ENCODE peak calls at places on chromosomes 16 and 17, in nine cellular contexts. V is mammary epithelial cell, G is breast epithelium, B is ovary, Y is dorsolateral prefrontal cortex, U is cardiac muscle cell, M is prostate gland, I is brain microvascular endothelial cell, P is MM.1S. K is an unnamed sample.

GRCh38 chr17:16962804-16963203 is 9.1 kb downstream of the TNFRSF13B start:
- DNase-seq in V (no peak), G (no peak), B (no peak), Y (no peak), U (no peak), M (no peak), I (no peak), P (no peak), K (no peak)

GRCh38 chr17:82153745-82154375 is 55.8 kb upstream of the FASN start:
- DNase-seq in V (peak; percentile 64), G (peak; percentile 75), B (peak; percentile 84), Y (peak; percentile 75), U (peak; percentile 83), M (peak; percentile 83), I (peak; percentile 51), P (peak; percentile 73), K (peak; percentile 77)

GRCh38 chr17:31425646-31426045 is 34.2 kb downstream of the RAB11FIP4 start:
- DNase-seq in V (no peak), G (no peak), B (no peak), Y (peak; percentile 59), U (peak; percentile 33), M (no peak), I (no peak), P (no peak), K (no peak)

GRCh38 chr16:19389246-19389645 is 28.4 kb upstream of the TMC5 start:
- DNase-seq in V (peak; percentile 44), G (peak; percentile 39), B (no peak), Y (peak; percentile 15), U (peak; percentile 53), M (peak; percentile 80), I (no peak), P (peak; percentile 68), K (peak; percentile 46)

GRCh38 chr16:71441348-71441781 is 489 bp downstream of the TLE7 start:
- DNase-seq in V (no peak), G (no peak), B (no peak), Y (no peak), U (no peak), M (no peak), I (no peak), P (no peak), K (no peak)

GRCh38 chr16:71927383-71927782 is 32.1 kb downstream of the IST1 start:
- DNase-seq in V (peak; percentile 81), G (peak; percentile 86), B (peak; percentile 46), Y (no peak), U (peak; percentile 38), M (peak; percentile 42), I (peak; percentile 77), P (no peak), K (no peak)

GRCh38 chr16:65012357-65012756 is 109.5 kb downstream of the CDH11 start:
- DNase-seq in V (no peak), G (no peak), B (no peak), Y (no peak), U (no peak), M (no peak), I (peak; percentile 31), P (no peak), K (no peak)

GRCh38 chr17:50582741-50583140 is 22.2 kb downstream of the CACNA1G start:
- DNase-seq in V (no peak), G (no peak), B (no peak), Y (no peak), U (peak; percentile 72), M (no peak), I (no peak), P (no peak), K (no peak)

GRCh38 chr17:49557204-49558024 is 18.3 kb upstream of the NXPH3 start:
- DNase-seq in V (peak; percentile 30), G (no peak), B (no peak), Y (no peak), U (peak; percentile 86), M (no peak), I (peak; percentile 38), P (peak; percentile 56), K (peak; percentile 61)

GRCh38 chr17:79950711-79951110 is 85.0 kb downstream of the TBC1D16 start:
- DNase-seq in V (no peak), G (no peak), B (peak; percentile 20), Y (peak; percentile 64), U (no peak), M (no peak), I (no peak), P (no peak), K (no peak)

GRCh38 chr16:77113835-77114234 is 77.2 kb upstream of the MON1B start:
- DNase-seq in V (no peak), G (no peak), B (no peak), Y (no peak), U (no peak), M (no peak), I (no peak), P (no peak), K (no peak)

GRCh38 chr16:57720142-57720575 is 15.4 kb upstream of the KATNB1 start:
- DNase-seq in V (peak; percentile 39), G (no peak), B (no peak), Y (peak; percentile 31), U (peak; percentile 70), M (peak; percentile 51), I (peak; percentile 60), P (peak; percentile 56), K (peak; percentile 62)

GRCh38 chr17:3974980-3975379 is 10.7 kb upstream of the ATP2A3 start:
- DNase-seq in V (no peak), G (no peak), B (no peak), Y (no peak), U (no peak), M (no peak), I (no peak), P (no peak), K (no peak)

GRCh38 chr17:77329741-77330531 is 189.2 kb downstream of the SEC14L1 start:
- DNase-seq in V (no peak), G (peak; percentile 18), B (peak; percentile 34), Y (no peak), U (no peak), M (no peak), I (no peak), P (no peak), K (no peak)

GRCh38 chr16:8251298-8251697 is 339.0 kb downstream of the TMEM114 start:
- DNase-seq in V (no peak), G (no peak), B (no peak), Y (no peak), U (no peak), M (no peak), I (no peak), P (no peak), K (no peak)

GRCh38 chr17:27770877-27771276 is 29.5 kb downstream of the NOS2 start:
- DNase-seq in V (no peak), G (no peak), B (no peak), Y (no peak), U (no peak), M (no peak), I (no peak), P (no peak), K (no peak)

GRCh38 chr17:27765353-27765752 is 35.0 kb downstream of the NOS2 start:
- DNase-seq in V (no peak), G (no peak), B (no peak), Y (no peak), U (no peak), M (no peak), I (no peak), P (no peak), K (no peak)

GRCh38 chr17:27766438-27766837 is 33.9 kb downstream of the NOS2 start:
- DNase-seq in V (no peak), G (no peak), B (no peak), Y (no peak), U (no peak), M (no peak), I (no peak), P (no peak), K (no peak)

GRCh38 chr17:27771576-27771975 is 28.8 kb downstream of the NOS2 start:
- DNase-seq in V (no peak), G (no peak), B (no peak), Y (no peak), U (no peak), M (no peak), I (no peak), P (no peak), K (no peak)

DNA sequence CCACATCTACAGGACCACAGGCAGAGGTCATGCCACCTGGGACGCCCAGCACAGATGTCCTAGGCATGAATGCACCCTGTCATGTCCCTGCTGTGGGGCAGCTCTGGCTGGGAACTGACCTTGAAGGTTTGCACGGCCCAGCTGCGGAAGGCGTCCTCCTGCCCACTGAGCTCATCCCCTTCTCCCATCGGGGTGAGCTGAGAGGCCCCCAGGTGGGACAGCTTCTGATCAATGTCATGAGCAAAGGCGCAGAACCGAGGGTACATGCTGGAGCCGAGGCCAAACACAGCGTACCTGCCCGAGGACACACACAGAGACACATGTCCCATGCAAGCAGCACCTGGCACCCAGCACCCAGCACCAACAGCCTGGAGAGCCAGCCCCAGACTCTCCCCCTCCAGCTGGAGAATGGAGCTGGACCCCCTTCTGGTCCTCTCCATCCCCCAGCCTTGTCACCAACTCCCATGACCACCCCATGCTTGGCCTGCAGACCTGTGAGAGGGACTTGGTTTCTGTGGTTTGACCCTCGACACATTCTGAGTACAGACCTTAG is 31.4 kb downstream of the NOS2 start:
- DNase-seq in V (no peak), G (no peak), B (no peak), Y (no peak), U (no peak), M (no peak), I (no peak), P (no peak), K (no peak)
- TF ChIP-seq CTCF in V (no peak), G (no peak), B (no peak), Y (no peak), U (no peak), M (no peak), I (no peak), P (no peak), K (no peak)

GRCh38 chr17:73826872-73827228 is 182.6 kb upstream of the SDK2 start:
- DNase-seq in V (no peak), G (no peak), B (no peak), Y (no peak), U (no peak), M (no peak), I (no peak), P (no peak), K (no peak)
- H3K27ac ChIP-seq in V (no peak overlapping the region), G (no peak overlapping the region), B (no peak overlapping the region), Y (no peak overlapping the region), U (no peak overlapping the region), M (no peak overlapping the region), I (no peak overlapping the region), P (no peak overlapping the region), K (no peak overlapping the region)

GRCh38 chr17:37506678-37507077 is 17.0 kb downstream of the DUSP14 start:
- DNase-seq in V (peak; percentile 26), G (no peak), B (no peak), Y (peak; percentile 45), U (peak; percentile 32), M (no peak), I (peak; percentile 29), P (peak; percentile 20), K (peak; percentile 46)
- TF ChIP-seq CTCF in V (peak; percentile 60), G (no peak), B (no peak), Y (peak; percentile 32), U (peak; percentile 59), M (peak; percentile 13), I (peak; percentile 80), P (peak; percentile 42), K (peak; percentile 61)

DNA sequence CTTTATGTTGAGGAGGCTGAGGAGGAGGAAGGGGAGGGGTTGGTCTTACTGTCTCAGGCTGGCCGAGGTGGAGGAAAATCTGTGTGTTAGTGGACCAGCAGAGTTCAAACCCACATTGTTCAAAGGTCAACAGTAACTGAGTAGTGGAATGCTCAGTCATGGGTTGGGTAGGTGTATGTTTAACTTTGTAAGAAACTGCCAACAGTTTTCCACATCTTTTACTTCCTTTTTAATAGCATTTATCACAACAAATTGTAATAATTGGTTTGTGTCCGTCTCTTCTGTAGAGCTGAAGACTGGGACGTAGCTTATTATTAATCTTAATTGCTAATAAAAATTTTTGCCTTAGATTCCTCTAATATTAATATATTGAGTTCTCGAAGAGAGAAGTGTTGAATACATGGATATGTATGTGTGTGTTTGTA is 5.3 kb downstream of the ATP6V0A1 start:
- DNase-seq in V (no peak), G (no peak), B (no peak), Y (no peak), U (no peak), M (no peak), I (no peak), P (no peak), K (no peak)
- H3K27ac ChIP-seq in V (no peak overlapping the region), G (no peak overlapping the region), B (no peak overlapping the region), Y (no peak overlapping the region), U (no peak overlapping the region), M (no peak overlapping the region), I (no peak overlapping the region), P (no peak overlapping the region), K (no peak overlapping the region)

K was measured in DND-41.